ENCODE peak calls at places on chromosome 15, in five cellular contexts. P is GM12864, N is WTC11, W is AG10803, X is astrocyte of the spinal cord. Z is an unnamed sample.

GRCh38 chr15:62541250-62541649 is 376.2 kb upstream of the C2CD4B start:
- DNase-seq in X (no peak), P (no peak), N (no peak), W (no peak), Z (no peak)

GRCh38 chr15:67511606-67512005 is 9.3 kb upstream of the C15orf61 start:
- DNase-seq in X (no peak), N (no peak), W (peak), P (no peak), Z (no peak)

GRCh38 chr15:61327019-61327631 is 98.0 kb upstream of the RORA start:
- DNase-seq in P (no peak), W (no peak), X (no peak), N (no peak), Z (peak)

GRCh38 chr15:67776600-67776999 is 48.7 kb upstream of the SKOR1 start:
- DNase-seq in P (no peak), X (no peak), W (peak), N (no peak), Z (no peak)

GRCh38 chr15:89003865-89004725 is 84.2 kb upstream of the ABHD2 start:
- DNase-seq in N (peak), W (peak), X (peak), P (no peak), Z (no peak)

GRCh38 chr15:72902245-72902928 is 118.8 kb upstream of the ADPGK start:
- DNase-seq in X (peak), N (no peak), P (no peak), W (peak), Z (no peak)

GRCh38 chr15:81410318-81410753 is 36.3 kb upstream of the TMC3 start:
- DNase-seq in X (peak), W (peak), P (no peak), N (peak), Z (peak)

GRCh38 chr15:80856809-80857377 is 77.7 kb downstream of the CEMIP start:
- DNase-seq in P (no peak), X (peak), N (peak), W (peak), Z (no peak)

GRCh38 chr15:80996247-80996646 is 4.5 kb upstream of the TLNRD1 start:
- DNase-seq in P (no peak), X (no peak), W (no peak), N (no peak), Z (no peak)

GRCh38 chr15:80120636-80121035 is 32.2 kb upstream of the FAH start:
- DNase-seq in W (no peak), N (no peak), P (no peak), X (no peak), Z (no peak)

GRCh38 chr15:86002444-86002843 is 77.2 kb upstream of the AGBL1 start:
- DNase-seq in P (no peak), W (no peak), X (no peak), N (no peak), Z (no peak)

GRCh38 chr15:41501961-41502786 is 8.5 kb downstream of the ITPKA start:
- DNase-seq in W (no peak), N (no peak), P (no peak), X (no peak), Z (no peak)

GRCh38 chr15:85367741-85368140 is 12.7 kb upstream of the AKAP13 start:
- DNase-seq in P (no peak), X (no peak), W (no peak), N (no peak), Z (no peak)

GRCh38 chr15:101374326-101374725 is 79.3 kb upstream of the SNRPA1 start:
- DNase-seq in N (no peak), X (no peak), P (no peak), W (no peak), Z (no peak)

GRCh38 chr15:67862771-67863441 is 23.1 kb upstream of the RNU6-1 start:
- DNase-seq in X (no peak), W (no peak), N (no peak), P (peak), Z (peak)

GRCh38 chr15:57654136-57654845 is 52.2 kb upstream of the POLR2M start:
- DNase-seq in X (no peak), N (no peak), W (peak), P (no peak), Z (no peak)

GRCh38 chr15:48868549-48868948 is 9.4 kb upstream of the EID1 start:
- DNase-seq in P (no peak), X (peak), N (no peak), W (peak), Z (no peak)

GRCh38 chr15:60720493-60721231 is 241.7 kb upstream of the ICE2 start:
- DNase-seq in N (no peak), W (no peak), P (peak), X (no peak), Z (peak)

GRCh38 chr15:53851110-53851833 is 91.8 kb upstream of the WDR72 start:
- DNase-seq in X (no peak), N (no peak), P (no peak), W (no peak), Z (no peak)

GRCh38 chr15:37059051-37059450 is 41.3 kb downstream of the MEIS2 start:
- DNase-seq in X (peak), W (peak), N (no peak), P (no peak), Z (no peak)

GRCh38 chr15:50340431-50340830 is 14.6 kb downstream of the GABPB1 start:
- DNase-seq in X (no peak), N (no peak), P (no peak), W (no peak), Z (no peak)

GRCh38 chr15:57994468-57995154 is 70.9 kb downstream of the ALDH1A2 start:
- DNase-seq in X (peak), W (no peak), N (no peak), P (no peak), Z (no peak)

GRCh38 chr15:83288381-83288801 is 3.9 kb upstream of the BNC1 start:
- DNase-seq in W (no peak), P (no peak), X (no peak), N (peak), Z (no peak)

GRCh38 chr15:38073278-38073930 is 139.0 kb downstream of the TMCO5A start:
- DNase-seq in W (no peak), X (peak), P (no peak), N (no peak), Z (no peak)

GRCh38 chr15:98889930-98890695 is 117.5 kb downstream of the PGPEP1L start:
- DNase-seq in P (no peak), X (peak), W (peak), N (no peak), Z (no peak)

GRCh38 chr15:51497806-51498205 is 124.8 kb downstream of the DMXL2 start:
- DNase-seq in X (no peak), W (no peak), N (no peak), P (no peak), Z (no peak)

GRCh38 chr15:85333132-85333831 is 47.1 kb upstream of the AKAP13 start:
- DNase-seq in N (no peak), W (peak), X (peak), P (no peak), Z (no peak)

GRCh38 chr15:100934735-100935134 is 15.6 kb downstream of the LRRK1 start:
- DNase-seq in N (no peak), W (no peak), P (no peak), X (no peak), Z (no peak)

GRCh38 chr15:95292790-95293450 is 1037.6 kb upstream of the NR2F2 start:
- DNase-seq in P (no peak), X (no peak), N (no peak), W (no peak), Z (no peak)
- TF ChIP-seq CTCF in P (no peak), X (no peak), N (no peak), W (no peak), Z (no peak)

GRCh38 chr15:69226028-69226355 is 65.6 kb downstream of the GLCE start:
- DNase-seq in N (no peak), W (no peak), P (no peak), X (no peak), Z (no peak)
- TF ChIP-seq CTCF in N (no peak), W (no peak), P (no peak), X (no peak), Z (no peak)

DNA sequence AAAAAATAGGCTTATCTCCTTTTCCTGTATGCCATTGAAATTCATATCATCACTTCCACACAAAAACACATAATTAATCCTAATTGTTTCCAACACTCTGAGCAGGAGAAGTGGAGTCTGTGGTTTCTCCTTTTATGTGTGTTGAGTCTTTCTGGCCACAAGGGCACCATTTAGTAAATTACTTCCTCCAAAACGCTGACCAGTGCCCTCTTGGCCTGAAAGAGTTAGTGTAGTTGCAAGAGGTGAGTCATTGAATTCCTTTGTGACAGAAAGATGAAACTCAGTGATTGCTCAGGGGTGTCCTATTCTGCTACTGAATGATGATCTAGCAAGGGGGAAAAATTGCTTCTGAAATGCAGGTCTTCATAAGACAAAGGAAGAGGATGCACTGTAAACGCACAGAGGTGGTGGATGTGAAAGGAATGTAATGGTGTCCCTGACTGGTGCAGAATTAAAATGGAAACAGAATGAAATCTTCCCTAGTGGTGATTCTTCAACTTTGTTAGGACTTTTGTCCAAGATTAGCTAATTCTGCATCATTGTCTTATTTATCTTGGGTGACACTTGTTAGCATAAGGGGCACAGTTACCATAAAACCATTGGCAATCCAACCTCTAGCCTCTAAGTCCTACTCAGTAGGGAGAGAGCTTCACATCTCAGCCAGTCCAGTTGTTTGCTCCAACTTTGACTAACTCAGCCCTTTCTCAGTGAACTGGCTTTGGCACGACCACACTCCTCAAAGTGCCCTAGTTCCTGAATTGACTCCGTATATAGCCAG is 208.4 kb upstream of the NANOGP8 start:
- DNase-seq in P (no peak), X (peak), W (peak), N (no peak), Z (no peak)
- TF ChIP-seq CTCF in P (no peak), X (no peak), W (peak), N (no peak), Z (no peak)

GRCh38 chr15:79050341-79050740 is 40.2 kb downstream of the RASGRF1 start:
- DNase-seq in X (no peak), P (no peak), N (no peak), W (no peak), Z (no peak)

GRCh38 chr15:79047676-79048439 is 42.7 kb downstream of the RASGRF1 start:
- DNase-seq in P (no peak), N (no peak), X (no peak), W (no peak), Z (no peak)

GRCh38 chr15:79046691-79047404 is 43.7 kb downstream of the RASGRF1 start:
- DNase-seq in P (no peak), N (no peak), X (no peak), W (no peak), Z (no peak)

GRCh38 chr15:79050977-79051376 is 39.6 kb downstream of the RASGRF1 start:
- DNase-seq in X (no peak), W (no peak), P (no peak), N (no peak), Z (no peak)

DNA sequence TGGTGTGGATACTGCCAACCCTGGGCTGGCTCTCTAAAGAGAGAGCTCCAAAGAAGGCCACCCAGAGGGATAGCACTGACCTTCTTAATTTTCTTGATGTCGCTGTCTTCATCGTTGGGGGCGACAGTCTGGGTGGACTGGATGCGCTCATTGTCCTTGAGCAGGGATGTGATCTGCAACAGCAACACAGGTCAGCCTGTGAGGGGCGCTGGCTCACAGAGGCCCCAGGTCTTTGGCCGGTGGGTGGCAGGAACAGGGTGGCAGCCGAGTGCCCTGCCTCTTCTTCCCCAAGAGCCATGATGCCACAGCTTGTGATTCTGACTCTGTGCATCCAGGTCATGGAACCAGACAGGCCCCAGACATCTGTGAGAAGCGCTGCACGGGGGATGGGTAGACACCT is 41.2 kb downstream of the RASGRF1 start:
- DNase-seq in W (no peak), X (no peak), N (no peak), P (no peak), Z (no peak)
- TF ChIP-seq CTCF in W (no peak), X (no peak), N (no peak), P (no peak), Z (no peak)

GRCh38 chr15:70032509-70032908 is 65.2 kb downstream of the TLE3 start:
- DNase-seq in W (no peak), X (no peak), N (no peak), P (no peak), Z (no peak)
- TF ChIP-seq CTCF in W (no peak), X (no peak), N (no peak), P (no peak), Z (no peak)

GRCh38 chr15:39931615-39932014 is 2.3 kb upstream of the EIF2AK4 start:
- DNase-seq in P (no peak), W (no peak), N (no peak), X (no peak), Z (no peak)
- TF ChIP-seq CTCF in P (no peak), W (peak), N (no peak), X (no peak), Z (peak)

GRCh38 chr15:65869954-65870871 is 922 bp downstream of the RAB11A start:
- DNase-seq in X (peak), N (peak), P (no peak), W (peak), Z (no peak)

GRCh38 chr15:65868546-65869126 is 655 bp upstream of the RAB11A start:
- DNase-seq in X (no peak), P (no peak), N (no peak), W (no peak), Z (no peak)

GRCh38 chr15:65870889-65871533 is 1.7 kb downstream of the RAB11A start:
- DNase-seq in P (no peak), X (peak), W (peak), N (no peak), Z (peak)

GRCh38 chr15:65867244-65867643 is 2.0 kb upstream of the RAB11A start:
- DNase-seq in W (no peak), P (no peak), N (no peak), X (no peak), Z (no peak)

DNA sequence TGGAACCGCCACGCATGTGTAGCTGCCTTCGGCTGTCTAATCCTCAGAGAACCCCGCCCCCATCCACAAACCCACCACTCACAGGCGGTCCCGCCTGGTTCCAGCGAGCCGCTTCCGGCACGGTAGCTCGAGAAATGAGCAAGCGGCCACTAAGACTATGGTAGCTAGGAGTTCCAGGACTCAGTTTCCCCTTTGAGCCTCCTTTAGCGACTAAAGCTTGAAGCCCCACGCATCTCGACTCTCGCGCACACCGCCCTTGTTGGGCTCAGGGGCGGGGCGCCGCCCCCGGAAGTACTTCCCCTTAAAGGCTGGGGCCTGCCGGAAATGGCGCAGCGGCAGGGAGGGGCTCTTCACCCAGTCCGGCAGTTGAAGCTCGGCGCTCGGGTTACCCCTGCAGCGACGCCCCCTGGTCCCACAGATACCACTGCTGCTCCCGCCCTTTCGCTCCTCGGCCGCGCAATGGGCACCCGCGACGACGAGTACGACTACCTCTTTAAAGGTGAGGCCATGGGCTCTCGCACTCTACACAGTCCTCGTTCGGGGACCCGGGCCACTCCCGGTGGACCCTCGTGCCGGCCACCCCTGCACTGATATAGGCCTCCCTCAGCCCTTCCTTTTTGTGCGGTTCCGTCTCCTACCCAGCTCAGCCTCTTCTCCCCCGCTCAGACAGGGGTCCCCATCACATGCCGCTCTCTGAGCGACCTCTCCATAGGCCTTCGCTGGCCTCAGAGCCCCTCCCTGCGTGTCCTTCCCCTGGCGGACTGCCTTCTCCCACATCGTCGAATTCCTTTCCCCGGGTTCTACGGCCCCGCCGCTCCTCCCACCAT is at the start of gene RAB11A:
- DNase-seq in P (peak), N (peak), X (peak), W (peak), Z (peak)
- TF ChIP-seq CTCF in P (peak), N (no peak), X (peak), W (peak), Z (peak)

DNA sequence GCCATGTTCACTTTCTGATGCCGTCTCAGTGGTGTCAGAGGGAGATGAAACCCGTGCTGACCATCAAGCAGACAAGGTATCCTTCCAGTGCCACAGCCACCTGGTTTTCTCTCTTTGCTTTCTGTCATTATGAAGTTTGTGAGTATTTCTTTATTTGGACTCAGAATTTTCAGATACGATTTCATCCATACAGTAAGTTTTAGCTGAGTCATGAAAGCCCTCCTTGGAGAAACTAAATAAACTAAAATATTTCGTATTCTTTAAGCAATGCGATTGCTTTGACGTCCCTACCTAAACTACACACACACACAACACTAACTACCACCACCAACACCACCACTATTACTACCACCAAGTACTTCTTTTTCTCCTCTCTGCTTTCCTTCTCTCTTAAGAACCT is 350.1 kb downstream of the NTRK3 start:
- DNase-seq in P (no peak), N (no peak), W (no peak), X (no peak), Z (no peak)
- TF ChIP-seq CTCF in P (no peak), N (no peak), W (no peak), X (no peak), Z (no peak)